ENCODE peak calls at places on chromosomes 6 and 20, in five cellular contexts. W is left ventricle myocardium inferior, B is GM12878, P is MM.1S, N is esophagus muscularis mucosa. I is an unnamed sample. For H3K36me3, the result is how much of the 10 kb centered on the place peaks cover.

GRCh38 chr6:130969807-130970491 is 93.1 kb downstream of the EPB41L2 start:
- DNase-seq in B (no peak), P (no peak), W (peak), N (no peak), I (no peak)

GRCh38 chr20:61543086-61543485 is 291.0 kb downstream of the CDH4 start:
- DNase-seq in P (no peak), N (no peak), B (no peak), W (no peak), I (no peak)

GRCh38 chr6:33732819-33733218 is 13.9 kb downstream of the IP6K3 start:
- DNase-seq in B (no peak), P (no peak), W (no peak), N (no peak), I (no peak)

GRCh38 chr20:51659491-51660050 is 108.6 kb downstream of the ATP9A start:
- DNase-seq in N (no peak), P (no peak), B (no peak), W (no peak), I (no peak)

GRCh38 chr6:144104898-144105487 is 9.6 kb upstream of the SF3B5 start:
- DNase-seq in P (peak), B (peak), N (no peak), W (no peak), I (peak)

GRCh38 chr20:12372557-12372956 is 454.9 kb downstream of the BTBD3 start:
- DNase-seq in B (no peak), P (no peak), W (no peak), N (no peak), I (no peak)

GRCh38 chr6:152189736-152190135 is 382.3 kb downstream of the ESR1 start:
- DNase-seq in N (no peak), B (no peak), W (no peak), P (no peak), I (no peak)

GRCh38 chr6:2020909-2021308 is 224.5 kb downstream of the GMDS start:
- DNase-seq in W (no peak), N (no peak), P (no peak), B (no peak), I (no peak)

GRCh38 chr6:3751730-3752537 is 421 bp upstream of the PXDC1 start:
- DNase-seq in B (no peak), W (peak), P (peak), N (peak), I (peak)

GRCh38 chr6:169155481-169155880 is 98.2 kb downstream of the THBS2 start:
- DNase-seq in B (no peak), N (peak), W (no peak), P (no peak), I (no peak)

GRCh38 chr6:13709698-13710551 is 1.7 kb downstream of the RANBP9 start:
- DNase-seq in B (no peak), W (no peak), N (no peak), P (peak), I (no peak)

GRCh38 chr6:122610690-122611455 is 668 bp downstream of the PKIB start:
- DNase-seq in B (no peak), W (peak), N (no peak), P (peak), I (peak)

GRCh38 chr6:108895591-108895990 is 47.4 kb downstream of the ARMC2 start:
- DNase-seq in N (no peak), B (no peak), P (no peak), W (no peak), I (no peak)

GRCh38 chr6:166461821-166462460 is 79.2 kb upstream of the MPC1 start:
- DNase-seq in W (no peak), N (no peak), P (no peak), B (no peak), I (no peak)

GRCh38 chr20:36469973-36470372 is 71.3 kb upstream of the MYL9 start:
- DNase-seq in B (no peak), N (no peak), W (no peak), P (no peak), I (no peak)

GRCh38 chr20:36468149-36469000 is 72.9 kb upstream of the MYL9 start:
- DNase-seq in W (no peak), N (no peak), B (no peak), P (no peak), I (no peak)

GRCh38 chr20:36466089-36466488 is 75.2 kb upstream of the MYL9 start:
- DNase-seq in B (no peak), P (no peak), N (no peak), W (no peak), I (no peak)

GRCh38 chr20:36465109-36466080 is 75.9 kb upstream of the MYL9 start:
- DNase-seq in N (no peak), P (peak), W (peak), B (no peak), I (no peak)

GRCh38 chr20:36467076-36467999 is 74.0 kb upstream of the MYL9 start:
- DNase-seq in N (no peak), B (no peak), P (peak), W (peak), I (peak)
- H3K4me3 ChIP-seq in N (no peak), B (peak), P (no peak), W (peak), I (no peak)

GRCh38 chr6:30657454-30657853 is 10.5 kb downstream of the C6orf136 start:
- DNase-seq in N (no peak), B (no peak), P (no peak), W (no peak), I (no peak)

GRCh38 chr6:30655743-30656094 is 8.8 kb downstream of the C6orf136 start:
- DNase-seq in B (no peak), W (no peak), P (no peak), N (no peak), I (no peak)

GRCh38 chr6:30654798-30655742 is 8.1 kb downstream of the C6orf136 start:
- DNase-seq in W (no peak), P (no peak), N (no peak), B (no peak), I (no peak)

GRCh38 chr6:30651143-30651542 is 4.2 kb downstream of the C6orf136 start:
- DNase-seq in W (no peak), N (no peak), P (no peak), B (no peak), I (no peak)

GRCh38 chr6:30656513-30656912 is 9.6 kb downstream of the C6orf136 start:
- DNase-seq in W (no peak), P (no peak), B (no peak), N (no peak), I (no peak)
- H3K36me3 ChIP-seq in W (half or more), P (under half), B (under half), N (half or more), I (under half)

GRCh38 chr20:5806457-5807263 is 56.5 kb downstream of the SHLD1 start:
- DNase-seq in P (no peak), N (no peak), B (no peak), W (no peak), I (no peak)

GRCh38 chr20:5808901-5809300 is 58.7 kb downstream of the SHLD1 start:
- DNase-seq in N (no peak), W (no peak), B (no peak), P (no peak), I (no peak)

GRCh38 chr20:5807431-5807830 is 57.2 kb downstream of the SHLD1 start:
- DNase-seq in W (no peak), B (no peak), N (no peak), P (no peak), I (no peak)

GRCh38 chr20:5811746-5812145 is 61.5 kb downstream of the SHLD1 start:
- DNase-seq in P (no peak), B (no peak), N (no peak), W (no peak), I (no peak)

DNA sequence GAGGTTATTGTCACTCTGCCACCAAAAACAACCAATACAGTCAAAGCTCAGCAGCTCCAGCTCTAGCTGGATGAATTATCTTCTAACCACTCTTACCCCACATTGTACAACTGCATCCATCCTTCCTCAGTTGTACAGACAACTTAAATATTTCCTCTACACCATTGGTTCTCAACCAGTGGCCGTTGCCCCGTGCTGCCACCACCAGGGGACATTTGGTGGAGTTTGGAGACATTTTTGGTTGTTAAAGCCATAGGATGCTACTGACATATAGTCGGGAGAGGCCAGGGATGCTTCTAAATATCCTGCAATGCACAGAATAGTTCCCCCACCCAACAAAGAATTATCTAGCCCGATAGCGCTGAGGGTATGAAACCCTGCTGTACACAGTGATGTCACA is 59.3 kb downstream of the SHLD1 start:
- DNase-seq in W (no peak), B (no peak), N (no peak), P (no peak), I (no peak)
- TF ChIP-seq CTCF in W (no peak), B (no peak), N (no peak), P (no peak), I (no peak)

GRCh38 chr6:39453236-39453635 is 130.7 kb upstream of the KCNK16 start:
- DNase-seq in P (no peak), N (no peak), B (no peak), W (no peak), I (no peak)

GRCh38 chr6:39452306-39452705 is 129.8 kb upstream of the KCNK16 start:
- DNase-seq in B (no peak), P (no peak), W (no peak), N (no peak), I (no peak)

GRCh38 chr6:39453956-39454524 is 131.5 kb upstream of the KCNK16 start:
- DNase-seq in W (no peak), N (no peak), B (no peak), P (no peak), I (no peak)

GRCh38 chr6:39451831-39452230 is 129.3 kb upstream of the KCNK16 start:
- DNase-seq in N (no peak), B (no peak), W (no peak), P (no peak), I (no peak)

GRCh38 chr6:39452746-39453145 is 130.2 kb upstream of the KCNK16 start:
- DNase-seq in N (no peak), B (no peak), P (no peak), W (no peak), I (no peak)
- H3K4me3 ChIP-seq in N (no peak), B (no peak), P (no peak), W (no peak), I (no peak)

DNA sequence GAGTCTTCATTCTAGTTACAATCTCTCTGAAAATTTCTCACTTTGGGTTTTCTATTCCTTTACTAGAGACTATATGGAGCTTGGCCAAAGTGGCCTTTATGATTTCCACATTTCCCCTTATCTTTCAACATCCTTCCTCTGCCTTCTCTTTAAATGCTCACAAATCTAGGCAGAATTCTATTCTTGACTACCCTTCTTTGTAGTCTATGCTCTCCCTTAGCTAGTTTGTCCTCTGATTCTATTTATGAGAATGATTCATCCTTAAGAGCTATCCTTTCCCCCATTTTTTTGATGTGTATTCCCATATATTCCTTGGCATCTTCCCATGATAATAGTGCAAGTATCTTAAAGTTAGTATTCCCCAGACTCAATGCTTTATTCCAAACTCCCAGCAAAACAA is 53.2 kb downstream of the IL20RA start:
- DNase-seq in N (no peak), B (no peak), P (no peak), W (no peak), I (no peak)
- H3K36me3 ChIP-seq in N (under half), B (under half), P (under half), W (under half), I (under half)

DNA sequence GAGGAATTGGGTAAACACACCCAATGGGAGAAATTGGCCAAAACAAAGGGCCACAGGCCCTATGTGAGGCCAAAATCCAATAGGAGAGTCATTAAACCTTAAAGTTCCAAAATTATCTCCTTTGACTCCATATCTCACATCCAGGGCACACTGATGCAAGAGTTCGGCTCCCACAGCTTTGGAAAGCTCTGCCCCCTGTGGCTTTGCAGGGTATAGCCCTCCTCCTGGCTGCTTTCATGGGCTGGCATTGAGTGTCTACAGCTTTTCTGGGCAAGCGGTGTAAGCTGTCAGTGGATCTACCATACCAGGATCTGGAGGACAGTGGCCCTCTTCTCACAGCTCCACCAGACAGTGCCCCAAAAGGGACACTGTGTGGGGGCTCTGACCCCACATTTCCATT is 160.5 kb downstream of the ADGRG6 start:
- DNase-seq in N (no peak), B (no peak), W (no peak), P (no peak), I (no peak)
- TF ChIP-seq CTCF in N (no peak), B (peak), W (no peak), P (no peak), I (peak)

GRCh38 chr6:150767585-150768164 is 97.8 kb upstream of the MTHFD1L start:
- DNase-seq in B (no peak), P (no peak), N (no peak), W (no peak), I (no peak)
- H3K4me3 ChIP-seq in B (no peak), P (no peak), N (no peak), W (peak), I (no peak)

DNA sequence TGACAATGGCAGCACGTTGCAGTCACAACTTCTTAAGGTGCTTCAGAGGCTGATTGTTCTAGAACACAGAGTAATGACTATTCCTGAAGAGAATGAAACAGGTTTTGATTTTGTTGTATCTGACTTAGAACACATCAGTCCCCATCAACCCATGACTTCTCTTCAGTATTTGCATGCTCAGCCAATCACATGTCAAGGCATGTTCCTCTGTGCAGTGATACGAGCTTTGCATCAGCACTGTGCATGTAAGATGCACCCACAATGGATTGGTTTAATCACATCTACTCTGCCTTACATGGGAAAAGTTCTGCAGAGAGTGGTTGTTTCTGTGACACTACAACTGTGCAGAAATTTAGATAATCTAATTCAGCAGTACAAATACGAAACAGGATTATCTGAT is 54.3 kb downstream of the PGM3 start:
- DNase-seq in B (no peak), P (no peak), W (no peak), N (no peak), I (no peak)
- H3K36me3 ChIP-seq in B (under half), P (under half), W (half or more), N (half or more), I (under half)

DNA sequence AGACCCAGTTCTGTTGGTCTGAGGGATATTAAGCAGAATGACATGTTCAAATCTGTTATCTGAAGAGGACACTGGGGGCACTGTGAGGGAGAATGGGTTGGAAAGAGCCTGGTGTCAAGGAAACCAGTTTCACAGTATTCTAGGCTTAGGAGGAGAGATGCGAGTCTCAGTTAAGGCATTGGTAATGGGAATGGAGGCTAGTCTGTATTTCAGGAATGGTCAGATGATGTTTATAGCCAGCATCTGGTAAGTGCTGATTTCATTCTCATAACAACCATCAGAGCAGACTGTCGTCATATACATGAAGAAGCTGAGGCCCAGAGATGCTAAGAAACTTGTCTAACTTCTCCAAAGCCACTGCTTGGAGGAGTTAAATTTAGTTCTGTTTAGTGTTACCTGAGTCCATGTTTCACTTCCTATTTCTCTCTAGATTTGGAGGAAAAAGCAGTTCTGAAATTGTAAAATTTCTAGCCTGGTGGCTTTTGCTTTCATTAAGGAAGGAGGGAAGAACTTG is 242.0 kb downstream of the ARID1B start:
- DNase-seq in N (no peak), B (no peak), W (no peak), P (peak), I (no peak)
- TF ChIP-seq CTCF in N (no peak), B (peak), W (no peak), P (no peak), I (no peak)

I was measured in GM06990.